ENCODE peak calls at places on chromosomes 2 and 18, in nine cellular contexts. F, W, S, N, E, Q, G, L and B are unnamed samples.
A peak's percentile ranks its signal among the peaks of the same experiment; 100 is the strongest.

GRCh38 chr2:24816884-24817283 is 23.7 kb downstream of the CENPO start:
- DNase-seq in L (no peak), Q (no peak), F (peak; percentile 83), E (no peak), G (no peak), N (no peak), W (no peak), S (no peak), B (no peak)

GRCh38 chr18:23822590-23823385 is 133.5 kb downstream of the LAMA3 start:
- DNase-seq in G (no peak), Q (no peak), W (no peak), S (no peak), L (no peak), E (no peak), F (peak; percentile 54), N (peak; percentile 40), B (no peak)

GRCh38 chr2:133489641-133490411 is 78.4 kb downstream of the NCKAP5 start:
- DNase-seq in G (no peak), S (no peak), Q (no peak), W (no peak), E (no peak), N (no peak), F (peak; percentile 17), L (no peak), B (no peak)

GRCh38 chr2:186429095-186429494 is 57.0 kb upstream of the ZC3H15 start:
- DNase-seq in G (no peak), W (no peak), E (no peak), L (no peak), N (peak; percentile 26), F (no peak), Q (no peak), S (no peak), B (no peak)

GRCh38 chr2:157741819-157742484 is 113.3 kb upstream of the ACVR1C start:
- DNase-seq in L (no peak), F (no peak), Q (no peak), G (no peak), W (no peak), N (no peak), E (no peak), S (no peak), B (no peak)

GRCh38 chr2:74516070-74516633 is 1.9 kb downstream of the TLX2 start:
- DNase-seq in F (no peak), S (peak; percentile 82), E (peak; percentile 68), L (no peak), N (no peak), Q (peak; percentile 60), W (peak; percentile 90), G (peak; percentile 74), B (peak; percentile 86)

GRCh38 chr18:26792661-26793060 is 72.8 kb downstream of the AQP4 start:
- DNase-seq in W (no peak), Q (no peak), G (no peak), N (peak; percentile 19), F (peak; percentile 78), L (peak; percentile 44), S (no peak), E (no peak), B (no peak)

GRCh38 chr2:206051912-206052311 is 34.1 kb downstream of the INO80D start:
- DNase-seq in S (no peak), N (no peak), E (no peak), W (no peak), L (no peak), F (no peak), Q (no peak), G (no peak), B (no peak)

GRCh38 chr2:216372761-216373291 is 543 bp upstream of the MARCHF4 start:
- DNase-seq in N (peak; percentile 97), Q (no peak), L (peak; percentile 56), F (peak; percentile 81), G (no peak), S (no peak), W (no peak), E (no peak), B (no peak)

GRCh38 chr2:226490172-226490571 is 309.4 kb downstream of the IRS1 start:
- DNase-seq in L (no peak), N (peak; percentile 28), W (no peak), G (no peak), F (no peak), S (no peak), E (no peak), Q (no peak), B (no peak)

GRCh38 chr2:173986805-173987204 is 21.6 kb upstream of the SP3 start:
- DNase-seq in E (no peak), W (no peak), L (peak; percentile 27), N (no peak), G (no peak), Q (no peak), S (no peak), F (no peak), B (no peak)

GRCh38 chr2:30708491-30709290 is 98.6 kb downstream of the CAPN13 start:
- DNase-seq in F (no peak), S (no peak), G (no peak), Q (no peak), W (peak; percentile 77), L (peak; percentile 31), N (no peak), E (no peak), B (no peak)

GRCh38 chr2:71071681-71072398 is 3.4 kb downstream of the NAGK start:
- DNase-seq in S (peak; percentile 40), W (no peak), G (no peak), F (no peak), Q (peak; percentile 18), N (no peak), L (no peak), E (peak; percentile 31), B (peak; percentile 87)

GRCh38 chr18:32470136-32470712 is 458 bp downstream of the GAREM1 start:
- DNase-seq in Q (peak; percentile 54), S (no peak), E (no peak), F (no peak), N (no peak), W (peak; percentile 86), G (peak; percentile 63), L (peak; percentile 28), B (peak; percentile 80)

GRCh38 chr18:36613069-36613468 is 215.7 kb downstream of the TPGS2 start:
- DNase-seq in E (no peak), N (no peak), L (no peak), W (no peak), S (no peak), Q (no peak), G (no peak), F (no peak), B (no peak)

GRCh38 chr18:8705280-8705940 is at the start of gene MTCL1:
- DNase-seq in F (peak; percentile 60), G (peak; percentile 53), Q (peak; percentile 63), L (peak; percentile 58), E (no peak), W (no peak), N (no peak), S (peak; percentile 64), B (peak; percentile 87)

GRCh38 chr2:144511222-144511855 is 8.6 kb downstream of the ZEB2 start:
- DNase-seq in Q (no peak), L (no peak), F (peak; percentile 36), G (no peak), N (no peak), S (no peak), E (no peak), W (no peak), B (no peak)

GRCh38 chr18:68449292-68449691 is 265.6 kb downstream of the TMX3 start:
- DNase-seq in W (no peak), S (no peak), Q (no peak), N (no peak), F (peak; percentile 82), E (no peak), G (no peak), L (no peak), B (no peak)

GRCh38 chr18:3603460-3604259 is 153.7 kb downstream of the TGIF1 start:
- DNase-seq in S (no peak), L (peak; percentile 94), Q (no peak), N (peak; percentile 88), G (no peak), E (no peak), F (peak; percentile 98), W (peak; percentile 11), B (peak; percentile 3)

GRCh38 chr2:35591886-35592285 is 763.7 kb upstream of the CRIM1 start:
- DNase-seq in S (no peak), G (no peak), N (no peak), Q (no peak), W (no peak), F (no peak), E (no peak), L (no peak), B (no peak)